ENCODE peak calls at places on chromosome 10, in nine cellular contexts. R is GM23338, K is MM.1S, T is SK-N-SH, P is HCT116, C is hepatocyte, Q is GM23248, J is mesenchymal stem cell, Z is neuronal stem cell. W is an unnamed sample.

GRCh38 chr10:122449153-122449552 is 5.3 kb upstream of the ARMS2 start:
- DNase-seq in R (no peak), K (no peak), T (no peak), P (no peak), C (no peak), Q (no peak), J (no peak), Z (no peak), W (no peak)

GRCh38 chr10:3263747-3264146 is 91.2 kb upstream of the PITRM1 start:
- DNase-seq in R (no peak), K (no peak), T (no peak), P (no peak), C (no peak), Q (no peak), J (no peak), Z (no peak), W (no peak)

GRCh38 chr10:34178756-34179155 is 636.3 kb downstream of the PARD3 start:
- DNase-seq in R (no peak), K (no peak), T (no peak), P (no peak), C (no peak), Q (no peak), J (no peak), Z (no peak), W (no peak)

GRCh38 chr10:133166828-133167692 is 7.0 kb downstream of the KNDC1 start:
- DNase-seq in R (no peak), K (no peak), T (no peak), P (no peak), C (no peak), Q (no peak), J (no peak), Z (no peak), W (no peak)

GRCh38 chr10:116697816-116698215 is 44.5 kb downstream of the HSPA12A start:
- DNase-seq in R (no peak), K (no peak), T (no peak), P (no peak), C (no peak), Q (no peak), J (no peak), Z (no peak), W (no peak)

GRCh38 chr10:117596666-117597065 is 54.1 kb downstream of the EMX2 start:
- DNase-seq in R (no peak), K (no peak), T (no peak), P (no peak), C (peak; percentile 51), Q (peak; percentile 23), J (peak; percentile 7), Z (no peak), W (no peak)

GRCh38 chr10:88131561-88132139 is 268.2 kb downstream of the PTEN start:
- DNase-seq in R (peak; percentile 30), K (no peak), T (no peak), P (no peak), C (no peak), Q (no peak), J (no peak), Z (no peak), W (no peak)

GRCh38 chr10:59099536-59099935 is 76.9 kb upstream of the PHYHIPL start:
- DNase-seq in R (no peak), K (no peak), T (peak; percentile 48), P (no peak), C (no peak), Q (peak; percentile 64), J (no peak), Z (no peak), W (no peak)

GRCh38 chr10:79094412-79095175 is 25.8 kb downstream of the ZMIZ1 start:
- DNase-seq in R (no peak), K (no peak), T (no peak), P (no peak), C (no peak), Q (no peak), J (peak; percentile 49), Z (no peak), W (no peak)

GRCh38 chr10:125011926-125012705 is 70.2 kb downstream of the ZRANB1 start:
- DNase-seq in R (no peak), K (no peak), T (no peak), P (no peak), C (no peak), Q (peak; percentile 27), J (no peak), Z (no peak), W (no peak)

GRCh38 chr10:22315455-22316285 is 518 bp upstream of the COMMD3 start:
- DNase-seq in R (peak; percentile 87), K (no peak), T (peak; percentile 24), P (no peak), C (no peak), Q (peak; percentile 46), J (no peak), Z (no peak), W (no peak)

GRCh38 chr10:119206603-119207366 is 586 bp upstream of the GRK5 start:
- DNase-seq in R (peak; percentile 76), K (peak; percentile 74), T (peak; percentile 92), P (no peak), C (peak; percentile 90), Q (peak; percentile 92), J (peak; percentile 77), Z (peak; percentile 73), W (peak; percentile 72)

GRCh38 chr10:28479366-28479765 is 53.6 kb upstream of the WAC start:
- DNase-seq in R (no peak), K (no peak), T (peak; percentile 69), P (no peak), C (no peak), Q (no peak), J (no peak), Z (no peak), W (no peak)

GRCh38 chr10:59708816-59709471 is 706 bp downstream of the SLC16A9 start:
- DNase-seq in R (peak; percentile 68), K (peak; percentile 26), T (peak; percentile 81), P (no peak), C (peak; percentile 43), Q (peak; percentile 1), J (peak; percentile 6), Z (peak; percentile 21), W (no peak)

GRCh38 chr10:14409247-14409646 is 78.5 kb upstream of the FRMD4A start:
- DNase-seq in R (no peak), K (peak; percentile 52), T (no peak), P (no peak), C (no peak), Q (no peak), J (no peak), Z (no peak), W (no peak)

GRCh38 chr10:12400266-12400931 is 51.1 kb downstream of the CAMK1D start:
- DNase-seq in R (no peak), K (no peak), T (no peak), P (no peak), C (no peak), Q (no peak), J (no peak), Z (no peak), W (no peak)

GRCh38 chr10:79398642-79399041 is 46.8 kb downstream of the ZCCHC24 start:
- DNase-seq in R (no peak), K (no peak), T (no peak), P (no peak), C (no peak), Q (no peak), J (no peak), Z (no peak), W (no peak)

GRCh38 chr10:44991571-44991970 is 9.2 kb upstream of the ZNF22 start:
- DNase-seq in R (no peak), K (no peak), T (no peak), P (no peak), C (no peak), Q (no peak), J (no peak), Z (no peak), W (no peak)

GRCh38 chr10:113059001-113059780 is 109.1 kb downstream of the TCF7L2 start:
- DNase-seq in R (no peak), K (no peak), T (peak; percentile 29), P (no peak), C (peak; percentile 39), Q (peak; percentile 80), J (peak; percentile 75), Z (no peak), W (no peak)

GRCh38 chr10:73910401-73910763 is 550 bp upstream of the PLAU start:
- DNase-seq in R (no peak), K (no peak), T (peak; percentile 56), P (no peak), C (no peak), Q (no peak), J (peak; percentile 82), Z (no peak), W (no peak)
- H3K27ac ChIP-seq in R (no peak overlapping the region), K (no peak overlapping the region), T (no peak overlapping the region), P (peak overlapping the region; percentile 92), C (peak overlapping the region; percentile 43), Q (no peak overlapping the region), J (peak overlapping the region; percentile 84), Z (no peak overlapping the region), W (no peak overlapping the region)

DNA sequence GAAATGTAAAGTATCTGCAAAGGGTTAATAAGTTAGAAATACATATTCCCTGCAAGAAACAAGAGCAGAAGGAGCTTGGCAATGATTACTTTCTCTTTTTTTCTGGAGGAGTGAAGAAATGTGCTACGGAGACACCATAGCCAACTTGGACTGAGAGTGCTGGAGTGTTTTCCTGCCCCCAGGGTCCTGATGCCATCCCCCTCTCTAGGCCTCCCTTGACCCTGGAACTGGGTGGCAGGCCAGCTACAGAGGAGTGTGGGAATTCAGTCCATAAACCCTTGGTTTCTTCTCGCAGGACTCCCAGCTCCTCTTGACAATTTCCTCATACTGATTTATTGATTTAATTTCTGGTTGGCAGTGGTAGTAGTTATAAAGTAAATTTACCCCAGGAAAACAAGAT is 76.6 kb upstream of the CELF2 start:
- DNase-seq in R (no peak), K (no peak), T (no peak), P (no peak), C (no peak), Q (no peak), J (no peak), Z (no peak), W (no peak)
- H2AFZ ChIP-seq in R (no peak overlapping the region), K (no peak overlapping the region), T (no peak overlapping the region), P (no peak overlapping the region), C (no peak overlapping the region), Q (no peak overlapping the region), J (no peak overlapping the region), Z (no peak overlapping the region), W (no peak overlapping the region)

GRCh38 chr10:103100620-103101019 is 92.5 kb downstream of the NT5C2 start:
- DNase-seq in R (no peak), K (no peak), T (no peak), P (no peak), C (no peak), Q (no peak), J (no peak), Z (no peak), W (no peak)
- H3K27ac ChIP-seq in R (no peak overlapping the region), K (no peak overlapping the region), T (no peak overlapping the region), P (no peak overlapping the region), C (no peak overlapping the region), Q (no peak overlapping the region), J (no peak overlapping the region), Z (no peak overlapping the region), W (no peak overlapping the region)

GRCh38 chr10:104834580-104834979 is 193.5 kb downstream of the SORCS3 start:
- DNase-seq in R (no peak), K (no peak), T (no peak), P (no peak), C (no peak), Q (no peak), J (no peak), Z (no peak), W (no peak)
- H2AFZ ChIP-seq in R (no peak overlapping the region), K (no peak overlapping the region), T (no peak overlapping the region), P (no peak overlapping the region), C (no peak overlapping the region), Q (no peak overlapping the region), J (no peak overlapping the region), Z (no peak overlapping the region), W (no peak overlapping the region)

GRCh38 chr10:72316386-72316700 is 38.4 kb downstream of the DNAJB12 start:
- DNase-seq in R (no peak), K (no peak), T (no peak), P (no peak), C (peak; percentile 3), Q (no peak), J (no peak), Z (no peak), W (no peak)
- H3K27ac ChIP-seq in R (no peak overlapping the region), K (no peak overlapping the region), T (peak overlapping the region; percentile 61), P (no peak overlapping the region), C (peak overlapping the region; percentile 82), Q (peak overlapping the region; percentile 91), J (no peak overlapping the region), Z (no peak overlapping the region), W (peak overlapping the region; percentile 95)